ENCODE peak calls at places on chromosomes 5 and 9, in four cellular contexts. W is HEK293T; F is activated naive CD8-positive, alpha-beta T cell treated with anti-CD3 and anti-CD28 coated beads for 36 hours; Q is aorta. J is an unnamed sample.

GRCh38 chr5:643811-644271 is 31.7 kb downstream of the CEP72 start:
- DNase-seq in W (no peak), F (no peak), Q (no peak), J (no peak)

GRCh38 chr9:121204121-121204520 is 2.5 kb upstream of the RAB14 start:
- DNase-seq in W (no peak), F (no peak), Q (no peak), J (no peak)

GRCh38 chr9:78468231-78468630 is 171.3 kb downstream of the PSAT1 start:
- DNase-seq in W (no peak), F (no peak), Q (no peak), J (no peak)

GRCh38 chr9:125608488-125609224 is 98.4 kb downstream of the MAPKAP1 start:
- DNase-seq in W (no peak), F (no peak), Q (no peak), J (no peak)

GRCh38 chr9:121447341-121447834 is 52.3 kb downstream of the GGTA1 start:
- DNase-seq in W (no peak), F (no peak), Q (no peak), J (no peak)

GRCh38 chr5:60504342-60504741 is 195.6 kb downstream of the DEPDC1B start:
- DNase-seq in W (no peak), F (no peak), Q (no peak), J (no peak)

GRCh38 chr5:133750856-133751255 is 138.5 kb upstream of the FSTL4 start:
- DNase-seq in W (no peak), F (no peak), Q (no peak), J (no peak)

GRCh38 chr5:172350212-172351181 is 66.9 kb upstream of the UBTD2 start:
- DNase-seq in W (no peak), F (no peak), Q (no peak), J (no peak)

GRCh38 chr5:168656633-168657032 is 77.5 kb upstream of the PANK3 start:
- DNase-seq in W (no peak), F (no peak), Q (no peak), J (no peak)

GRCh38 chr5:108801301-108801700 is 53.6 kb downstream of the FER start:
- DNase-seq in W (no peak), F (no peak), Q (no peak), J (no peak)

GRCh38 chr5:39542511-39542910 is 117.7 kb upstream of the DAB2 start:
- DNase-seq in W (no peak), F (no peak), Q (no peak), J (no peak)

GRCh38 chr5:113212244-113212920 is 222.4 kb downstream of the TSSK1B start:
- DNase-seq in W (no peak), F (no peak), Q (no peak), J (no peak)

J was measured in activated naive CD4-positive, alpha-beta T cell treated with anti-CD3 and anti-CD28 coated beads for 36 hours.